ENCODE peak calls at places on chromosomes 3 and 15, in six cellular contexts. X is sigmoid colon; E is body of pancreas; M is fibroblast of the aortic adventitia; S is IMR-90; D is CD8-positive, alpha-beta T cell. Y is an unnamed sample.
A peak's percentile ranks its signal among the peaks of the same experiment; 100 is the strongest.

GRCh38 chr3:128407986-128408692 is 58.6 kb downstream of the DNAJB8 start:
- DNase-seq in X (no peak), S (no peak), E (no peak), M (no peak), D (no peak), Y (no peak)

GRCh38 chr3:58591496-58592133 is 14.4 kb upstream of the FAM107A start:
- DNase-seq in E (no peak), S (no peak), D (no peak), M (no peak), X (no peak), Y (no peak)

GRCh38 chr3:59573911-59574310 is 524.1 kb upstream of the CFAP20DC start:
- DNase-seq in S (peak; percentile 88), X (peak; percentile 74), D (no peak), E (peak; percentile 12), M (peak; percentile 88), Y (no peak)

GRCh38 chr3:88528494-88528893 is 378.7 kb downstream of the C3orf38 start:
- DNase-seq in X (no peak), D (no peak), M (no peak), E (no peak), S (no peak), Y (no peak)

GRCh38 chr3:127566801-127567200 is 23.7 kb downstream of the TPRA1 start:
- DNase-seq in E (no peak), M (no peak), S (no peak), X (no peak), D (no peak), Y (no peak)

GRCh38 chr3:193874512-193874911 is 261.4 kb upstream of the HES1 start:
- DNase-seq in M (no peak), S (no peak), D (no peak), E (no peak), X (no peak), Y (no peak)

GRCh38 chr3:194485876-194486539 is 794 bp downstream of the ATP13A3 start:
- DNase-seq in X (peak; percentile 78), D (peak; percentile 34), M (peak; percentile 46), S (peak; percentile 31), E (peak; percentile 43), Y (peak; percentile 66)

GRCh38 chr3:13229291-13229949 is 156.2 kb upstream of the IQSEC1 start:
- DNase-seq in D (no peak), M (peak; percentile 12), X (no peak), S (peak; percentile 7), E (no peak), Y (peak; percentile 46)

GRCh38 chr3:107845355-107846281 is 245.2 kb downstream of the CD47 start:
- DNase-seq in M (no peak), D (no peak), E (no peak), S (peak; percentile 21), X (no peak), Y (no peak)

GRCh38 chr15:59294961-59295741 is 77.5 kb downstream of the MYO1E start:
- DNase-seq in M (peak; percentile 92), E (no peak), X (no peak), S (peak; percentile 95), D (no peak), Y (no peak)

GRCh38 chr3:52001443-52001974 is 5.8 kb upstream of the RPL29 start:
- DNase-seq in S (peak; percentile 43), X (peak; percentile 85), D (peak; percentile 81), E (peak; percentile 79), M (peak; percentile 54), Y (peak; percentile 90)

GRCh38 chr3:73808862-73809509 is 184.2 kb upstream of the PDZRN3 start:
- DNase-seq in X (no peak), D (no peak), M (no peak), S (no peak), E (no peak), Y (no peak)

GRCh38 chr3:34256021-34256420 is 457.6 kb downstream of the PDCD6IP start:
- DNase-seq in X (no peak), M (no peak), D (no peak), S (no peak), E (no peak), Y (no peak)

GRCh38 chr3:17039579-17039978 is 154.8 kb downstream of the PLCL2 start:
- DNase-seq in X (no peak), S (peak; percentile 92), E (no peak), M (peak; percentile 96), D (no peak), Y (no peak)

GRCh38 chr3:133821767-133822638 is 16.4 kb downstream of the SRPRB start:
- DNase-seq in E (peak; percentile 96), S (peak; percentile 80), X (no peak), D (no peak), M (peak; percentile 76), Y (no peak)
- TF ChIP-seq CTCF in E (peak; percentile 75), S (peak; percentile 40), X (no peak), D (no peak), M (peak; percentile 47), Y (no peak)

GRCh38 chr3:183503738-183504137 is 51.8 kb downstream of the KLHL6 start:
- DNase-seq in E (no peak), S (no peak), D (no peak), X (no peak), M (no peak), Y (no peak)
- TF ChIP-seq CTCF in E (no peak), S (no peak), D (no peak), X (no peak), M (no peak), Y (no peak)

GRCh38 chr3:149532463-149533180 is 58.1 kb downstream of the TM4SF4 start:
- DNase-seq in S (no peak), D (no peak), M (no peak), X (no peak), E (no peak), Y (peak; percentile 11)

GRCh38 chr3:149528344-149528657 is 53.8 kb downstream of the TM4SF4 start:
- DNase-seq in E (no peak), S (no peak), X (no peak), D (no peak), M (no peak), Y (no peak)

GRCh38 chr3:149529099-149529498 is 54.6 kb downstream of the TM4SF4 start:
- DNase-seq in E (no peak), M (no peak), S (no peak), D (no peak), X (no peak), Y (no peak)

GRCh38 chr3:149523899-149524298 is 49.4 kb downstream of the TM4SF4 start:
- DNase-seq in X (no peak), E (no peak), M (no peak), D (no peak), S (no peak), Y (no peak)

GRCh38 chr3:149527531-149528343 is 53.2 kb downstream of the TM4SF4 start:
- DNase-seq in M (no peak), S (peak; percentile 39), X (no peak), D (no peak), E (no peak), Y (no peak)
- TF ChIP-seq CTCF in M (peak; percentile 20), S (peak; percentile 21), X (no peak), D (no peak), E (no peak), Y (no peak)

GRCh38 chr3:67414740-67415139 is 239.7 kb downstream of the SUCLG2 start:
- DNase-seq in S (no peak), D (no peak), X (no peak), E (no peak), M (no peak), Y (no peak)

GRCh38 chr3:67415504-67415903 is 238.9 kb downstream of the SUCLG2 start:
- DNase-seq in S (peak; percentile 59), M (peak; percentile 66), E (no peak), D (no peak), X (no peak), Y (no peak)

GRCh38 chr3:67419779-67420178 is 234.6 kb downstream of the SUCLG2 start:
- DNase-seq in M (no peak), X (no peak), S (no peak), D (no peak), E (no peak), Y (no peak)

GRCh38 chr3:67418539-67419529 is 235.6 kb downstream of the SUCLG2 start:
- DNase-seq in E (no peak), M (peak; percentile 40), S (peak; percentile 17), X (no peak), D (no peak), Y (no peak)

GRCh38 chr3:67416703-67417102 is 237.7 kb downstream of the SUCLG2 start:
- DNase-seq in D (no peak), S (no peak), E (no peak), M (no peak), X (no peak), Y (no peak)
- TF ChIP-seq CTCF in D (no peak), S (no peak), E (no peak), M (no peak), X (no peak), Y (no peak)

DNA sequence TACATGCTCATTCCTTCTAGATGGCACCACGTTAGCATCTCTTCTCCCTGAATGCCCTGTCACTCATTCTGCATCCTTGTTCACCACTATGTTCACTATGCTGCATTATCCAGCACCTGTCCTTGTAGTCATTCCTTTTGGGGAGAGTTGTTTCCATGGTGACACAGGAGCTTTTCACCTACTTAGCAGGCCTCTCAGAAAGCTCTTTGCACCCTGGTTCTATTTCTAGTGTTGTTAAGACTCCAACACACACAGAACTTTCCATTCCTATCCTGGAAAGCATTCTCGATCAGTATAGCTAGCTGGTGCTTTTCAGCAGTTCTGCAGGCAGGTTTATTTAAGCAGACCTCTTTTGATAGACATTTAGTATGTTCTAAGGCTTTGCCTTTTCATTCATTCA is 6.7 kb upstream of the RPL14 start:
- DNase-seq in S (no peak), E (no peak), M (no peak), D (no peak), X (no peak), Y (no peak)
- TF ChIP-seq CTCF in S (no peak), E (no peak), M (no peak), D (no peak), X (no peak), Y (no peak)

GRCh38 chr3:169148448-169149348 is 514.8 kb downstream of the MECOM start:
- DNase-seq in X (no peak), D (no peak), E (peak; percentile 35), S (no peak), M (peak; percentile 71), Y (no peak)

GRCh38 chr3:169147246-169148008 is 516.1 kb downstream of the MECOM start:
- DNase-seq in D (no peak), S (peak; percentile 61), E (peak; percentile 27), X (peak; percentile 63), M (peak; percentile 79), Y (peak; percentile 19)

GRCh38 chr3:169150343-169150742 is 513.2 kb downstream of the MECOM start:
- DNase-seq in M (no peak), D (no peak), S (peak; percentile 3), E (no peak), X (no peak), Y (no peak)

GRCh38 chr3:169150874-169151273 is 512.6 kb downstream of the MECOM start:
- DNase-seq in M (peak; percentile 25), S (peak; percentile 3), E (no peak), D (no peak), X (no peak), Y (no peak)

GRCh38 chr3:169149349-169149890 is 514.1 kb downstream of the MECOM start:
- DNase-seq in E (peak; percentile 91), S (peak; percentile 80), M (peak; percentile 91), X (peak; percentile 84), D (peak; percentile 30), Y (peak; percentile 70)
- TF ChIP-seq CTCF in E (peak; percentile 98), S (peak; percentile 91), M (peak; percentile 86), X (peak; percentile 75), D (peak; percentile 43), Y (peak; percentile 88)